ENCODE peak calls at places on chromosomes 12 and 14, in four cellular contexts. U, C, R and S are unnamed samples.

GRCh38 chr14:94113490-94113889 is 3.0 kb downstream of the IFI27 start:
- DNase-seq in U (peak), C (no peak), R (no peak), S (peak)

GRCh38 chr12:114481200-114481535 is 75.2 kb upstream of the TBX5 start:
- DNase-seq in U (no peak), C (no peak), R (no peak), S (peak)

GRCh38 chr14:91403069-91403600 is 14.5 kb downstream of the CCDC88C start:
- DNase-seq in U (no peak), C (no peak), R (no peak), S (peak)

GRCh38 chr12:49626169-49626835 is 2.9 kb downstream of the PRPF40B start:
- DNase-seq in U (peak), C (no peak), R (no peak), S (no peak)

GRCh38 chr12:101855364-101855884 is 22.0 kb upstream of the DRAM1 start:
- DNase-seq in U (peak), C (no peak), R (no peak), S (no peak)

GRCh38 chr12:32331133-32331532 is 68.2 kb upstream of the FGD4 start:
- DNase-seq in U (peak), C (peak), R (no peak), S (no peak)

GRCh38 chr12:74646831-74647230 is 109.2 kb downstream of the ATXN7L3B start:
- DNase-seq in U (no peak), C (peak), R (no peak), S (no peak)

GRCh38 chr12:9615420-9616135 is 7.9 kb upstream of the KLRB1 start:
- DNase-seq in U (no peak), C (no peak), R (no peak), S (no peak)

GRCh38 chr14:97077253-97077653 is 280.1 kb downstream of the VRK1 start:
- DNase-seq in U (no peak), C (no peak), R (no peak), S (no peak)

GRCh38 chr12:6605425-6606330 is 1.5 kb downstream of the CHD4 start:
- DNase-seq in U (peak), C (peak), R (no peak), S (peak)

GRCh38 chr12:44589697-44590096 is 286.4 kb downstream of the NELL2 start:
- DNase-seq in U (no peak), C (peak), R (no peak), S (no peak)

GRCh38 chr12:109387425-109388166 is 39.9 kb downstream of the MYO1H start:
- DNase-seq in U (peak), C (peak), R (no peak), S (peak)

GRCh38 chr12:62720661-62721330 is 214.2 kb downstream of the PPM1H start:
- DNase-seq in U (peak), C (no peak), R (no peak), S (no peak)

GRCh38 chr12:38392584-38393144 is 76.1 kb downstream of the ALG10B start:
- DNase-seq in U (no peak), C (peak), R (no peak), S (no peak)

GRCh38 chr14:65833256-65833880 is 420.8 kb downstream of the FUT8 start:
- DNase-seq in U (no peak), C (no peak), R (no peak), S (no peak)

GRCh38 chr14:24115451-24116110 is 832 bp upstream of the NRL start:
- DNase-seq in U (no peak), C (no peak), R (no peak), S (no peak)

GRCh38 chr12:69272511-69272910 is 33.1 kb downstream of the CPSF6 start:
- DNase-seq in U (no peak), C (no peak), R (no peak), S (no peak)

GRCh38 chr12:53365245-53365904 is 14.6 kb upstream of the SP1 start:
- DNase-seq in U (peak), C (no peak), R (no peak), S (no peak)

GRCh38 chr14:31549817-31550216 is 11.4 kb upstream of the NUBPL start:
- DNase-seq in U (no peak), C (no peak), R (no peak), S (no peak)

GRCh38 chr12:128783129-128783574 is 40.6 kb downstream of the SLC15A4 start:
- DNase-seq in U (peak), C (no peak), R (no peak), S (no peak)

GRCh38 chr12:116406529-116406928 is 129.0 kb upstream of the MED13L start:
- DNase-seq in U (peak), C (peak), R (peak), S (peak)

GRCh38 chr12:5432011-5432400 is at the start of gene NTF3:
- DNase-seq in U (peak), C (peak), R (no peak), S (peak)

GRCh38 chr14:51650721-51651387 is 856 bp upstream of the FRMD6 start:
- DNase-seq in U (no peak), C (peak), R (no peak), S (peak)

GRCh38 chr14:99324291-99324690 is 52.3 kb upstream of the BCL11B start:
- DNase-seq in U (no peak), C (no peak), R (no peak), S (no peak)

GRCh38 chr14:53571990-53572389 is 384.6 kb downstream of the BMP4 start:
- DNase-seq in U (peak), C (peak), R (peak), S (peak)

GRCh38 chr12:95796225-95796981 is 5.8 kb upstream of the NTN4 start:
- DNase-seq in U (no peak), C (no peak), R (no peak), S (no peak)

DNA sequence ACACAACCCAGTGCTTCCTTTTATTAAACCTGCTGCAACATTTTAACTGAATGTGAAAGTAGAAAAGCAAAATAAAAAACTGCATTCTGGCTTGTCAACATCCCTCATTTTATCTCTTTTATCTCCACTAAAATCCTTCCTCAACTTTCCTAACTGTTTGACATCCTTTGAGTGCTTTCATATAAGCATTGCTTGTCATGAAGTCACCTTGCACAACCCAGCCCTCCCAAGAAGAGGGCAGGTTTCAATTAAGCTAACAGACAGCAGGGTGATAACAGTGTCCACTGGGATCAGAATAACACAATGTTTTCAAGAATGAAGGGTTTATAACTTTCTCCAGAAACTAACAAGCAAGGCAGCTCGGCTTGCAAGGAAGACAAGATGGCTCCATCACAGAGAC is 16.3 kb upstream of the TSPAN8 start:
- DNase-seq in U (no peak), C (no peak), R (no peak), S (no peak)
- H4K5ac ChIP-seq in U (no peak), C (no peak), R (no peak), S (no peak)

GRCh38 chr14:106083082-106083481 is 556.7 kb downstream of the TMEM121 start:
- DNase-seq in U (no peak), C (no peak), R (no peak), S (no peak)

GRCh38 chr14:106087855-106088254 is 561.5 kb downstream of the TMEM121 start:
- DNase-seq in U (no peak), C (no peak), R (no peak), S (no peak)
- H4K5ac ChIP-seq in U (no peak), C (no peak), R (no peak), S (no peak)

DNA sequence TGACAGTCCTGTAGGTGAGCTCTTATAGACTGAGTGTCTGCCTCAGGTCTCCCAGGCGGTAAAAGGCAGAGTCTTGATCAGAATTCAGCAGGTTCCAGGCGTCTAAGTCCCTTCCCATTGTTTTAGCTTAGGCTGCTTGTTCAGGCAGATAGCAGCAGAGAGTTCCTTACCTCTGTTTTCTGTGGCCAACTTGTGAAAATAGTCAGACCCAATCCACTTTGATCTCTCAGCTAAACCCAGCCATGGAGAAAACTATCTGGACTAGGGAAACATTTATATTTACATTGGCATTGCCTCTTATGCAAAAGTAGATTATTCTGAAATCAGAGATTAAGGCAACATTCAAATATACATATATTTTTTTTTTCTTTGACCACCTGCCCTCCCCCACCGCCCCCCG is 21.4 kb downstream of the CCDC62 start:
- DNase-seq in U (no peak), C (peak), R (no peak), S (no peak)
- H4K5ac ChIP-seq in U (no peak), C (no peak), R (no peak), S (no peak)

DNA sequence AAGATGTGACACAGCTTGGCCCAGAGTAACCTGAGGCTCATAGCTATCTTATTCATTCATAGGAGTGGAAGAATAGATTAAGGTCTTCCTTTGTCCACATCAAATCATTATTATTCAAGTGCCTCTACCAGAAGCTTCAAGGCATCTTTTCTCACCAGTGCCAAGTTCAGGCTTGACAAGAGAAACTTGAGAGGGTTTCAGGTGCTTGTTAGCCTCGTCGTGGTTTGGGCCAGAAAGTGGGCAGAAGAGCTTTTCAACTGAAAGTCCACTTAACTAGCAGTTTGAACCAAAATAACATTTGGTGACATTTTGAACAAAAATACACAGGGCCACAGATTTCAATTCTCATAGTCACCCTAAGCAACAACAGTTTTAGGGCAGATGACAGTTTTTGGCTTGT is 1184.2 kb downstream of the FLRT2 start:
- DNase-seq in U (no peak), C (no peak), R (no peak), S (no peak)
- H4K5ac ChIP-seq in U (no peak), C (no peak), R (no peak), S (no peak)

GRCh38 chr12:64633186-64633939 is 23.1 kb downstream of the RASSF3 start:
- DNase-seq in U (no peak), C (no peak), R (no peak), S (no peak)
- H4K5ac ChIP-seq in U (no peak), C (no peak), R (no peak), S (no peak)

DNA sequence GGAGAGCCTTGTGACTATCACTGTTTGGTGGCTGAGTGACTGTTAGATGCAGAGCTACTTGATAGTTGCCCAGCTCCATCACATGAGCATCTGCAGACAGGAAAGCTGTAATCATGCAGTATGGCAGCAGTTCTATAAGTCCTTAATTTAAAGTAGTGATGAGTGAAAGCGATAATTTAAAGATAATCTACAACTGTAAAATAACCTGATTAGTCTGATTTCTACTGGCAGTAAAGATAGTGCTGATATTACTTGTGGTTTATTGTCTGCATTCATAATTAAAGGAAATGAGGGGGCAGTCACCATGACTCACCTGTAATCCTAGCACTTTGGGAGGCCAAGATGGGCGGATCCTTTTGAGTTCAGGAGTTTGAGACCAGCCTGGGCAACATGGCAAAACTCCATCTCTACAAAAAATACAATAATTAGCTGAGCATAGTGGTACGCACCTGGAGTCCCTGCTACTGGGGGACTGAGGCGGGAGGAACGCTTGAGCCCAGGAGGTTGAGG is 41.2 kb upstream of the PLEKHD1 start:
- DNase-seq in U (no peak), C (no peak), R (no peak), S (no peak)
- H4K5ac ChIP-seq in U (no peak), C (no peak), R (no peak), S (no peak)

GRCh38 chr14:101602466-101602840 is 41.2 kb downstream of the DIO3 start:
- DNase-seq in U (no peak), C (no peak), R (no peak), S (no peak)

GRCh38 chr14:101601603-101602465 is 40.5 kb downstream of the DIO3 start:
- DNase-seq in U (no peak), C (no peak), R (no peak), S (no peak)

GRCh38 chr14:101603096-101603495 is 41.8 kb downstream of the DIO3 start:
- DNase-seq in U (no peak), C (no peak), R (no peak), S (no peak)

GRCh38 chr14:101604935-101605767 is 43.9 kb downstream of the DIO3 start:
- DNase-seq in U (no peak), C (no peak), R (no peak), S (no peak)

DNA sequence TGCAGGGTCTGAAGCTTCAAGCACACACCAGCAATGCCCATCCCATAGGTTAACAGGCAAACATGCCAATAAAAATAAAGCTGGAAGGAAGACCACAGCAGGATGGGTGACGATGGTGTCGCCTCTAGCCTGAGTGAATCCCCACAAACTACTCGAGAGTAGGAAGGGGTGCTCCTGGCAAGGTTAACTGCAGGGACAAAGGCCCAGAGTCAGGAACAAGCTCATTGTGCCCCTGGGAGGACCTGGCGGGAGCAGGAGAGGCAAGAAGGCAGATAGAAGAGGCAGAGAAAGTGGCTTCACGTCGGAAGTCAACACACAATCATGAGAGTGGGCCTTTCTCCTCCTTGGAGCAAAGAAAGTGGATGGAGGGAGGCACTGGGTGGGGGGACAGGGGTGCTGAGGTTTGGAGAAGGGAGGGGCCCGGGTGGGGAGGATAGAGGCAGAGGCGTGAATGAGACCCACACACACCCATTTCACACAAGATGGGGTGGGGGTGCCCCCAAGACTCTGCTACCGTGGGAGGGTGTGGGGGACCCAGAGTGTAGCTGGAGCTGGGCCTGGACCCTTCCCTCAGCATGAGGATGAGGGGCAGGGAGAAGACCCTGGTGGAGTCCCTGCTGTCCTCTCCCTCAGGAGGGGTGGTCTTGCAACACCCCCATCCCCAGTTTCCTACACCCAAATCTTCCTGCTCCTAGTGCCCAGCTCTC is 43.1 kb downstream of the DIO3 start:
- DNase-seq in U (no peak), C (no peak), R (no peak), S (no peak)
- H4K5ac ChIP-seq in U (no peak), C (no peak), R (no peak), S (no peak)

GRCh38 chr14:69808919-69809808 is 12.1 kb upstream of the SLC10A1 start:
- DNase-seq in U (no peak), C (no peak), R (no peak), S (no peak)
- H4K5ac ChIP-seq in U (no peak), C (no peak), R (no peak), S (no peak)